ENCODE peak calls at places on chromosome 10, in four cellular contexts. A is fibroblast of the aortic adventitia, T is body of pancreas, J is NCI-H1694. G is an unnamed sample.

GRCh38 chr10:91163709-91164474 is 56.6 kb upstream of the PCGF5 start:
- DNase-seq in T (peak; percentile 81), A (peak; percentile 72), J (no peak), G (peak; percentile 78)

GRCh38 chr10:43255644-43256431 is 11.0 kb downstream of the RASGEF1A start:
- DNase-seq in T (no peak), J (peak; percentile 34), A (peak; percentile 4), G (no peak)

GRCh38 chr10:42755591-42756093 is 27.0 kb upstream of the BMS1 start:
- DNase-seq in T (no peak), J (no peak), A (no peak), G (no peak)

GRCh38 chr10:75058142-75058541 is 53.3 kb upstream of the SAMD8 start:
- DNase-seq in A (peak; percentile 26), J (no peak), T (no peak), G (peak; percentile 96)

GRCh38 chr10:20289055-20289454 is 472.8 kb downstream of the PLXDC2 start:
- DNase-seq in T (no peak), A (no peak), J (no peak), G (no peak)

GRCh38 chr10:71770789-71771188 is 2.5 kb downstream of the VSIR start:
- DNase-seq in A (no peak), J (no peak), T (peak; percentile 66), G (peak; percentile 49)

GRCh38 chr10:71681977-71682376 is 37.6 kb downstream of the C10orf105 start:
- DNase-seq in A (no peak), T (no peak), J (no peak), G (no peak)

GRCh38 chr10:101319241-101319915 is 34.6 kb upstream of the BTRC start:
- DNase-seq in T (no peak), A (no peak), J (no peak), G (no peak)

GRCh38 chr10:133338080-133339071 is 1.7 kb upstream of the CALY start:
- DNase-seq in A (no peak), T (no peak), J (no peak), G (no peak)

GRCh38 chr10:76051007-76051936 is 619.8 kb downstream of the LRMDA start:
- DNase-seq in J (no peak), A (no peak), T (no peak), G (no peak)

GRCh38 chr10:131758062-131758941 is 142.5 kb upstream of the PPP2R2D start:
- DNase-seq in J (no peak), T (no peak), A (no peak), G (no peak)

GRCh38 chr10:123909866-123910265 is 18.3 kb upstream of the CPXM2 start:
- DNase-seq in J (no peak), A (no peak), T (no peak), G (no peak)

GRCh38 chr10:60937784-60938654 is 6.0 kb downstream of the RHOBTB1 start:
- DNase-seq in T (peak; percentile 48), A (peak; percentile 67), J (no peak), G (peak; percentile 75)

GRCh38 chr10:71831646-71832552 is 19.2 kb downstream of the PSAP start:
- DNase-seq in J (no peak), A (no peak), T (no peak), G (peak; percentile 14)

GRCh38 chr10:17113346-17113745 is 16.3 kb downstream of the CUBN start:
- DNase-seq in J (no peak), T (no peak), A (no peak), G (no peak)